ENCODE peak calls at places on chromosomes 1 and 21, in six cellular contexts. One of them, this sample, is unnamed.

GRCh38 chr1:1230656-1231399 is 973 bp downstream of the SDF4 start:
- DNase-seq in stimulated activated CD8-positive, alpha-beta memory T cell treated with anti-CD3 and anti-CD28 coated beads, Interleukin-7, amount 100 ng/mL, for 1 hour: no peak
- DNase-seq in stimulated activated naive B cell treated with anti-CD40 and anti-IgM and Interleukin-4, amounts not matched to agents 10 μg/mL and 1 μg/mL and 100 μg/mL, for 72 hours: no peak
- DNase-seq in tibial artery: no peak
- DNase-seq in heart right ventricle: no peak
- DNase-seq in Caki2: peak
- DNase-seq in this sample: no peak

GRCh38 chr1:18950415-18951026 is 6.0 kb downstream of the IFFO2 start:
- DNase-seq in stimulated activated CD8-positive, alpha-beta memory T cell treated with anti-CD3 and anti-CD28 coated beads, Interleukin-7, amount 100 ng/mL, for 1 hour: no peak
- DNase-seq in stimulated activated naive B cell treated with anti-CD40 and anti-IgM and Interleukin-4, amounts not matched to agents 10 μg/mL and 1 μg/mL and 100 μg/mL, for 72 hours: no peak
- DNase-seq in tibial artery: peak
- DNase-seq in heart right ventricle: peak
- DNase-seq in Caki2: no peak
- DNase-seq in this sample: peak

GRCh38 chr1:199959033-199959774 is 68.3 kb upstream of the NR5A2 start:
- DNase-seq in stimulated activated CD8-positive, alpha-beta memory T cell treated with anti-CD3 and anti-CD28 coated beads, Interleukin-7, amount 100 ng/mL, for 1 hour: no peak
- DNase-seq in stimulated activated naive B cell treated with anti-CD40 and anti-IgM and Interleukin-4, amounts not matched to agents 10 μg/mL and 1 μg/mL and 100 μg/mL, for 72 hours: no peak
- DNase-seq in tibial artery: no peak
- DNase-seq in heart right ventricle: no peak
- DNase-seq in Caki2: no peak
- DNase-seq in this sample: no peak

GRCh38 chr1:36711480-36711879 is 228.8 kb upstream of the CSF3R start:
- DNase-seq in stimulated activated CD8-positive, alpha-beta memory T cell treated with anti-CD3 and anti-CD28 coated beads, Interleukin-7, amount 100 ng/mL, for 1 hour: no peak
- DNase-seq in stimulated activated naive B cell treated with anti-CD40 and anti-IgM and Interleukin-4, amounts not matched to agents 10 μg/mL and 1 μg/mL and 100 μg/mL, for 72 hours: no peak
- DNase-seq in tibial artery: no peak
- DNase-seq in heart right ventricle: no peak
- DNase-seq in Caki2: no peak
- DNase-seq in this sample: no peak

GRCh38 chr1:64133036-64133435 is 70.4 kb upstream of the UBE2U start:
- DNase-seq in stimulated activated CD8-positive, alpha-beta memory T cell treated with anti-CD3 and anti-CD28 coated beads, Interleukin-7, amount 100 ng/mL, for 1 hour: no peak
- DNase-seq in stimulated activated naive B cell treated with anti-CD40 and anti-IgM and Interleukin-4, amounts not matched to agents 10 μg/mL and 1 μg/mL and 100 μg/mL, for 72 hours: no peak
- DNase-seq in tibial artery: no peak
- DNase-seq in heart right ventricle: no peak
- DNase-seq in Caki2: peak
- DNase-seq in this sample: no peak

GRCh38 chr1:226134170-226135058 is 52.1 kb downstream of the ACBD3 start:
- DNase-seq in stimulated activated CD8-positive, alpha-beta memory T cell treated with anti-CD3 and anti-CD28 coated beads, Interleukin-7, amount 100 ng/mL, for 1 hour: no peak
- DNase-seq in stimulated activated naive B cell treated with anti-CD40 and anti-IgM and Interleukin-4, amounts not matched to agents 10 μg/mL and 1 μg/mL and 100 μg/mL, for 72 hours: no peak
- DNase-seq in tibial artery: no peak
- DNase-seq in heart right ventricle: no peak
- DNase-seq in Caki2: no peak
- DNase-seq in this sample: no peak

GRCh38 chr1:245687636-245688535 is 533.1 kb downstream of the KIF26B start:
- DNase-seq in stimulated activated CD8-positive, alpha-beta memory T cell treated with anti-CD3 and anti-CD28 coated beads, Interleukin-7, amount 100 ng/mL, for 1 hour: no peak
- DNase-seq in stimulated activated naive B cell treated with anti-CD40 and anti-IgM and Interleukin-4, amounts not matched to agents 10 μg/mL and 1 μg/mL and 100 μg/mL, for 72 hours: no peak
- DNase-seq in tibial artery: no peak
- DNase-seq in heart right ventricle: no peak
- DNase-seq in Caki2: no peak
- DNase-seq in this sample: no peak

GRCh38 chr1:11314959-11315358 is 42.0 kb downstream of the UBIAD1 start:
- DNase-seq in stimulated activated CD8-positive, alpha-beta memory T cell treated with anti-CD3 and anti-CD28 coated beads, Interleukin-7, amount 100 ng/mL, for 1 hour: no peak
- DNase-seq in stimulated activated naive B cell treated with anti-CD40 and anti-IgM and Interleukin-4, amounts not matched to agents 10 μg/mL and 1 μg/mL and 100 μg/mL, for 72 hours: no peak
- DNase-seq in tibial artery: no peak
- DNase-seq in heart right ventricle: no peak
- DNase-seq in Caki2: no peak
- DNase-seq in this sample: no peak

GRCh38 chr1:226617109-226617508 is 68.5 kb downstream of the STUM start:
- DNase-seq in stimulated activated CD8-positive, alpha-beta memory T cell treated with anti-CD3 and anti-CD28 coated beads, Interleukin-7, amount 100 ng/mL, for 1 hour: no peak
- DNase-seq in stimulated activated naive B cell treated with anti-CD40 and anti-IgM and Interleukin-4, amounts not matched to agents 10 μg/mL and 1 μg/mL and 100 μg/mL, for 72 hours: no peak
- DNase-seq in tibial artery: no peak
- DNase-seq in heart right ventricle: no peak
- DNase-seq in Caki2: no peak
- DNase-seq in this sample: no peak

GRCh38 chr1:201376464-201377374 is 761 bp downstream of the TNNT2 start:
- DNase-seq in stimulated activated CD8-positive, alpha-beta memory T cell treated with anti-CD3 and anti-CD28 coated beads, Interleukin-7, amount 100 ng/mL, for 1 hour: no peak
- DNase-seq in stimulated activated naive B cell treated with anti-CD40 and anti-IgM and Interleukin-4, amounts not matched to agents 10 μg/mL and 1 μg/mL and 100 μg/mL, for 72 hours: no peak
- DNase-seq in tibial artery: no peak
- DNase-seq in heart right ventricle: no peak
- DNase-seq in Caki2: no peak
- DNase-seq in this sample: no peak

GRCh38 chr1:204513117-204513716 is 3.0 kb upstream of the MDM4 start:
- DNase-seq in stimulated activated CD8-positive, alpha-beta memory T cell treated with anti-CD3 and anti-CD28 coated beads, Interleukin-7, amount 100 ng/mL, for 1 hour: no peak
- DNase-seq in stimulated activated naive B cell treated with anti-CD40 and anti-IgM and Interleukin-4, amounts not matched to agents 10 μg/mL and 1 μg/mL and 100 μg/mL, for 72 hours: peak
- DNase-seq in tibial artery: no peak
- DNase-seq in heart right ventricle: no peak
- DNase-seq in Caki2: no peak
- DNase-seq in this sample: no peak

GRCh38 chr1:50829010-50829958 is 130.8 kb downstream of the FAF1 start:
- DNase-seq in stimulated activated CD8-positive, alpha-beta memory T cell treated with anti-CD3 and anti-CD28 coated beads, Interleukin-7, amount 100 ng/mL, for 1 hour: no peak
- DNase-seq in stimulated activated naive B cell treated with anti-CD40 and anti-IgM and Interleukin-4, amounts not matched to agents 10 μg/mL and 1 μg/mL and 100 μg/mL, for 72 hours: no peak
- DNase-seq in tibial artery: no peak
- DNase-seq in heart right ventricle: no peak
- DNase-seq in Caki2: no peak
- DNase-seq in this sample: no peak

GRCh38 chr21:44578371-44579055 is 1.9 kb downstream of the KRTAP10-5 start:
- DNase-seq in stimulated activated CD8-positive, alpha-beta memory T cell treated with anti-CD3 and anti-CD28 coated beads, Interleukin-7, amount 100 ng/mL, for 1 hour: no peak
- DNase-seq in stimulated activated naive B cell treated with anti-CD40 and anti-IgM and Interleukin-4, amounts not matched to agents 10 μg/mL and 1 μg/mL and 100 μg/mL, for 72 hours: no peak
- DNase-seq in tibial artery: no peak
- DNase-seq in heart right ventricle: no peak
- DNase-seq in Caki2: no peak
- DNase-seq in this sample: no peak

GRCh38 chr21:16239659-16240265 is 510.0 kb downstream of the USP25 start:
- DNase-seq in stimulated activated CD8-positive, alpha-beta memory T cell treated with anti-CD3 and anti-CD28 coated beads, Interleukin-7, amount 100 ng/mL, for 1 hour: no peak
- DNase-seq in stimulated activated naive B cell treated with anti-CD40 and anti-IgM and Interleukin-4, amounts not matched to agents 10 μg/mL and 1 μg/mL and 100 μg/mL, for 72 hours: no peak
- DNase-seq in tibial artery: no peak
- DNase-seq in heart right ventricle: no peak
- DNase-seq in Caki2: no peak
- DNase-seq in this sample: no peak

GRCh38 chr1:41882068-41882477 is 36.6 kb downstream of the HIVEP3 start:
- DNase-seq in stimulated activated CD8-positive, alpha-beta memory T cell treated with anti-CD3 and anti-CD28 coated beads, Interleukin-7, amount 100 ng/mL, for 1 hour: no peak
- DNase-seq in stimulated activated naive B cell treated with anti-CD40 and anti-IgM and Interleukin-4, amounts not matched to agents 10 μg/mL and 1 μg/mL and 100 μg/mL, for 72 hours: no peak
- DNase-seq in tibial artery: no peak
- DNase-seq in heart right ventricle: no peak
- DNase-seq in Caki2: no peak
- DNase-seq in this sample: no peak

GRCh38 chr1:112358061-112358770 is 37.8 kb upstream of the CTTNBP2NL start:
- DNase-seq in stimulated activated CD8-positive, alpha-beta memory T cell treated with anti-CD3 and anti-CD28 coated beads, Interleukin-7, amount 100 ng/mL, for 1 hour: no peak
- DNase-seq in stimulated activated naive B cell treated with anti-CD40 and anti-IgM and Interleukin-4, amounts not matched to agents 10 μg/mL and 1 μg/mL and 100 μg/mL, for 72 hours: no peak
- DNase-seq in tibial artery: peak
- DNase-seq in heart right ventricle: no peak
- DNase-seq in Caki2: no peak
- DNase-seq in this sample: no peak